ENCODE peak calls at places on chromosomes 6 and 20, in four cellular contexts. One of them, this sample, is unnamed.

GRCh38 chr20:63116412-63117106 is 99.4 kb downstream of the YTHDF1 start:
- DNase-seq in K562: peak
- DNase-seq in HepG2: no peak
- DNase-seq in A549: peak
- DNase-seq in this sample: peak

GRCh38 chr20:18543932-18544331 is 23.3 kb upstream of the SMIM26 start:
- DNase-seq in K562: no peak
- DNase-seq in HepG2: no peak
- DNase-seq in A549: no peak
- DNase-seq in this sample: no peak

GRCh38 chr20:12955611-12956010 is 53.2 kb upstream of the SPTLC3 start:
- DNase-seq in K562: no peak
- DNase-seq in HepG2: no peak
- DNase-seq in A549: no peak
- DNase-seq in this sample: no peak

GRCh38 chr20:57263127-57263609 is 3.3 kb downstream of the BMP7 start:
- DNase-seq in K562: no peak
- DNase-seq in HepG2: no peak
- DNase-seq in A549: no peak
- DNase-seq in this sample: no peak

GRCh38 chr20:51899674-51900073 is 97.4 kb upstream of the SALL4 start:
- DNase-seq in K562: peak
- DNase-seq in HepG2: peak
- DNase-seq in A549: peak
- DNase-seq in this sample: no peak

GRCh38 chr6:17945111-17945510 is 42.3 kb downstream of the KIF13A start:
- DNase-seq in K562: no peak
- DNase-seq in HepG2: no peak
- DNase-seq in A549: no peak
- DNase-seq in this sample: no peak

GRCh38 chr6:144602523-144603180 is 317.5 kb downstream of the UTRN start:
- DNase-seq in K562: no peak
- DNase-seq in HepG2: no peak
- DNase-seq in A549: no peak
- DNase-seq in this sample: no peak

GRCh38 chr6:155678361-155678760 is 222.7 kb upstream of the NOX3 start:
- DNase-seq in K562: no peak
- DNase-seq in HepG2: no peak
- DNase-seq in A549: no peak
- DNase-seq in this sample: no peak

GRCh38 chr6:45494734-45495133 is 117.0 kb upstream of the SUPT3H start:
- DNase-seq in K562: no peak
- DNase-seq in HepG2: no peak
- DNase-seq in A549: no peak
- DNase-seq in this sample: no peak

GRCh38 chr20:48728042-48728837 is 99.6 kb downstream of the PREX1 start:
- DNase-seq in K562: no peak
- DNase-seq in HepG2: no peak
- DNase-seq in A549: no peak
- DNase-seq in this sample: no peak

GRCh38 chr20:37225146-37225545 is 36.5 kb downstream of the GHRH start:
- DNase-seq in K562: no peak
- DNase-seq in HepG2: no peak
- DNase-seq in A549: no peak
- DNase-seq in this sample: no peak

GRCh38 chr6:132314432-132314831 is 86.8 kb downstream of the MOXD1 start:
- DNase-seq in K562: no peak
- DNase-seq in HepG2: no peak
- DNase-seq in A549: no peak
- DNase-seq in this sample: no peak

GRCh38 chr6:5181494-5182287 is 79.1 kb downstream of the LYRM4 start:
- DNase-seq in K562: no peak
- DNase-seq in HepG2: no peak
- DNase-seq in A549: no peak
- DNase-seq in this sample: no peak

GRCh38 chr6:127550403-127550802 is 26.6 kb upstream of the C6orf58 start:
- DNase-seq in K562: no peak
- DNase-seq in HepG2: no peak
- DNase-seq in A549: no peak
- DNase-seq in this sample: no peak

GRCh38 chr6:52598123-52598823 is 21.4 kb upstream of the TRAM2 start:
- DNase-seq in K562: peak
- DNase-seq in HepG2: peak
- DNase-seq in A549: peak
- DNase-seq in this sample: peak

GRCh38 chr20:33062750-33063149 is 9.0 kb downstream of the BPIFB3 start:
- DNase-seq in K562: no peak
- DNase-seq in HepG2: no peak
- DNase-seq in A549: no peak
- DNase-seq in this sample: no peak

GRCh38 chr6:108559884-108560462 is 744 bp upstream of the FOXO3 start:
- DNase-seq in K562: peak
- DNase-seq in HepG2: peak
- DNase-seq in A549: no peak
- DNase-seq in this sample: no peak

GRCh38 chr6:48036316-48036715 is 74.7 kb downstream of the PTCHD4 start:
- DNase-seq in K562: no peak
- DNase-seq in HepG2: peak
- DNase-seq in A549: no peak
- DNase-seq in this sample: no peak

GRCh38 chr20:3277686-3278465 is 38.9 kb upstream of the SLC4A11 start:
- DNase-seq in K562: no peak
- DNase-seq in HepG2: no peak
- DNase-seq in A549: no peak
- DNase-seq in this sample: no peak

GRCh38 chr6:16337280-16337975 is 99.0 kb downstream of the GMPR start:
- DNase-seq in K562: no peak
- DNase-seq in HepG2: no peak
- DNase-seq in A549: no peak
- DNase-seq in this sample: no peak

GRCh38 chr20:62819494-62820174 is 2.8 kb downstream of the COL9A3 start:
- DNase-seq in K562: no peak
- DNase-seq in HepG2: no peak
- DNase-seq in A549: no peak
- DNase-seq in this sample: no peak

GRCh38 chr6:80165143-80165542 is 58.7 kb downstream of the BCKDHB start:
- DNase-seq in K562: no peak
- DNase-seq in HepG2: no peak
- DNase-seq in A549: no peak
- DNase-seq in this sample: no peak

GRCh38 chr6:27280064-27280539 is 32.0 kb downstream of the POM121L2 start:
- DNase-seq in K562: peak
- DNase-seq in HepG2: peak
- DNase-seq in A549: no peak
- DNase-seq in this sample: peak

GRCh38 chr6:57226221-57226620 is 4.1 kb upstream of the RAB23 start:
- DNase-seq in K562: no peak
- DNase-seq in HepG2: no peak
- DNase-seq in A549: no peak
- DNase-seq in this sample: no peak

GRCh38 chr6:95978230-95978629 is 37.5 kb upstream of the FUT9 start:
- DNase-seq in K562: no peak
- DNase-seq in HepG2: no peak
- DNase-seq in A549: no peak
- DNase-seq in this sample: no peak

GRCh38 chr6:116280161-116280959 is 630 bp upstream of the TSPYL1 start:
- DNase-seq in K562: peak
- DNase-seq in HepG2: no peak
- DNase-seq in A549: no peak
- DNase-seq in this sample: no peak

GRCh38 chr20:38874460-38875169 is 51.6 kb upstream of the FAM83D start:
- DNase-seq in K562: no peak
- DNase-seq in HepG2: no peak
- DNase-seq in A549: no peak
- DNase-seq in this sample: no peak

GRCh38 chr20:34012330-34012729 is 18.6 kb downstream of the RALY start:
- DNase-seq in K562: no peak
- DNase-seq in HepG2: no peak
- DNase-seq in A549: no peak
- DNase-seq in this sample: no peak

GRCh38 chr20:32447136-32448027 is 89.3 kb downstream of the ASXL1 start:
- DNase-seq in K562: no peak
- DNase-seq in HepG2: no peak
- DNase-seq in A549: no peak
- DNase-seq in this sample: no peak

GRCh38 chr6:101682937-101683336 is 289.4 kb downstream of the GRIK2 start:
- DNase-seq in K562: no peak
- DNase-seq in HepG2: no peak
- DNase-seq in A549: no peak
- DNase-seq in this sample: no peak
- TF ChIP-seq RNF2 in K562: no peak
- TF ChIP-seq RNF2 in HepG2: no peak
- TF ChIP-seq RNF2 in A549: no peak
- TF ChIP-seq RNF2 in this sample: no peak

GRCh38 chr20:35120012-35120701 is 27.0 kb downstream of the EDEM2 start:
- DNase-seq in K562: peak
- DNase-seq in HepG2: no peak
- DNase-seq in A549: no peak
- DNase-seq in this sample: no peak
- TF ChIP-seq RNF2 in K562: peak
- TF ChIP-seq RNF2 in HepG2: no peak
- TF ChIP-seq RNF2 in A549: no peak
- TF ChIP-seq RNF2 in this sample: no peak

GRCh38 chr6:423062-423798 is 31.7 kb downstream of the IRF4 start:
- DNase-seq in K562: no peak
- DNase-seq in HepG2: no peak
- DNase-seq in A549: peak
- DNase-seq in this sample: no peak

GRCh38 chr6:424741-425417 is 33.3 kb downstream of the IRF4 start:
- DNase-seq in K562: no peak
- DNase-seq in HepG2: no peak
- DNase-seq in A549: no peak
- DNase-seq in this sample: no peak

GRCh38 chr6:423799-424345 is 32.3 kb downstream of the IRF4 start:
- DNase-seq in K562: no peak
- DNase-seq in HepG2: no peak
- DNase-seq in A549: no peak
- DNase-seq in this sample: no peak

GRCh38 chr6:421211-421610 is 29.7 kb downstream of the IRF4 start:
- DNase-seq in K562: no peak
- DNase-seq in HepG2: no peak
- DNase-seq in A549: no peak
- DNase-seq in this sample: no peak

DNA sequence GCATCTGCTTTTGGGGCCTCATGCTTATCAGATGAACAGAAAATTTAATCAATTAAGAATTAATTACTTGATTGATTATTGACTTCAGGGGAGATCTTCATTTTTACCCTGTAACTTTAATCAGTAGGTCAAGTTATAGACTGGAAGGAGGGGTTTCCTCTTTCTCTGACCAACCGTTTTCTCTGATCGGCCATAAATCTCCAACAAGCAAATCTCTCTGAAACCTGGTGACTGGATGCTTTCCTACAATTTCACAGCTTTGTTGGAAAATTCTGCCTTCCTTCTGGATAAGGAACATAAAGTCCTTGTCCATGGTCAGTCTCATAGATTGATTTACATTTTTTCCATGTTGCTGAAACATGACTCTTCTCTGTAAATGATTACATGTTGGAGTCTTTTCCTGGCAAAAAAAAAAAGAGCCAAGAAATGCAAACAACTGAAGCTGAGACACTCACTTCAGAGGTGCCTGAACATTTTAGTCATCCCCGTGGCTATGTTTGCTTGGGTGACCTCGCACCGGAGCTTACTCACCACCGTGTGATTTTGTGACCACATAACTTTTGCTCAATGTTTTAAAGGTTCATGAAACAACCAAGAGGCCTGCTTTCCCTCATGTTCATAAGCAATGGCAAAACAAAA is 31.0 kb downstream of the IRF4 start:
- DNase-seq in K562: no peak
- DNase-seq in HepG2: peak
- DNase-seq in A549: peak
- DNase-seq in this sample: no peak
- TF ChIP-seq RNF2 in K562: no peak
- TF ChIP-seq RNF2 in HepG2: no peak
- TF ChIP-seq RNF2 in A549: no peak
- TF ChIP-seq RNF2 in this sample: no peak

GRCh38 chr20:44431502-44432234 is 44.0 kb upstream of the TTPAL start:
- DNase-seq in K562: no peak
- DNase-seq in HepG2: peak
- DNase-seq in A549: no peak
- DNase-seq in this sample: no peak
- TF ChIP-seq RNF2 in K562: no peak
- TF ChIP-seq RNF2 in HepG2: peak
- TF ChIP-seq RNF2 in A549: no peak
- TF ChIP-seq RNF2 in this sample: no peak

DNA sequence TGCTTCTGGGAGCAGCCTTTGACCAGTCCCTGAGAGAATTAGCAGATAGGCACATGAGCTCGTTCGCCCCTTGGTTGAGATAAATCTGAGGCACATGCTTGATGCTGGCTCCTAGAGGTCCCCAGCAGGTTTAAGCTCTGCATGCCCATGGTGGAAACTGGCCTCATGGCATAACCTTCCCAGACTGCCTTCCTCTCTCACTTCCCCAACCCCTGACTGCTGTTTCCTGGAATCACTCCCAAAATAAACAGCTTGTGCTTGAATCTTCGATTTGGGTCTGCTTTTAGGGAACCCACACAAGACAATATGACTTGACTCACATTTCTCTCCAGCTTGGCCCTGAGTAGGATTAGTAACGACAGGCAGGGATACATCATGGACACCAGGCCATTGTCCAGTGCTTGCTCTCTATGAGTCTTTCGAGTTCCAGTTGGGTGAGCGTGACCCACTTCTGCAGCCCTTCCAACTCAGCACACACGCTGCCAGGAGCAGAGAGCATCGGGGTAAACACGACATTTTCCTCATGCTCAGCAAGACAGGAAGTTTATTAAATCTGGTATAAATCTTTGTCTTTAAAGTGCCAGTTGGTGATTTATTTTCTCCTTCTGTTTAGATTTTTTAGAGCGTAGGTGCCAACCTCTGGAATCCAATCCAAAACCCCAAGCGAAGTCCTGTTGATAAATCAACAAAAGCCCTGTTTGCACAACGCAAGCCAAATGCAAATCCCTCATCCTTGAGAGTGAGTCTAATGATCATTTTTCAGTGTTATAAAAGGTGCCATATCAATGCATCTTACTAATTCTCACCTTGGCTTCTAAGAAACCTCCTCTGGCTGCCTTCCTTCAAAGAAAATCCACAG is 135.0 kb downstream of the FOXA2 start:
- DNase-seq in K562: no peak
- DNase-seq in HepG2: no peak
- DNase-seq in A549: no peak
- DNase-seq in this sample: no peak
- TF ChIP-seq RNF2 in K562: no peak
- TF ChIP-seq RNF2 in HepG2: no peak
- TF ChIP-seq RNF2 in A549: no peak
- TF ChIP-seq RNF2 in this sample: no peak

DNA sequence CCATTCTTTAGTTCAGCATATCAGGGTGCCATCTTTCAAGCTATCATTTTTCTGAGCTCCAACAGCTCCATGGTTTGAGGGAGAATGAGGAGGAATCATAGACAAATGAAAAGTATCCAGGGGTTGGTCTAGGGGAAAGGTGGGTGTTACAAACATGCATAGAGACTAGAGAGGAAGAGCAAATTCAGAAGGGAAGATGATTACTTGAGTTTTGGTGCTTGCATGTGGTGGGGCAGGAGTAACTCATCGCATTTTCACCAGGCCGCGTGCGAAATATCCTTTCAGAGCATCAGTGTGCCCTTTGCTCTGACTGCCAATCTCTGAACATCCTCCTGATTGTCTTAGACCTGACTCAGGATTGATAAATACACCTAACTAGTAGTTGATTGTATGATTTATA is 7.7 kb upstream of the BICRAL start:
- DNase-seq in K562: no peak
- DNase-seq in HepG2: no peak
- DNase-seq in A549: no peak
- DNase-seq in this sample: no peak
- TF ChIP-seq RNF2 in K562: no peak
- TF ChIP-seq RNF2 in HepG2: no peak
- TF ChIP-seq RNF2 in A549: no peak
- TF ChIP-seq RNF2 in this sample: no peak